ENCODE peak calls at places on chromosomes 3 and 15, in four cellular contexts. A, T, E and G are unnamed samples.

GRCh38 chr3:13574798-13575451 is 26.0 kb downstream of the FBLN2 start:
- DNase-seq in T (no peak), E (no peak), A (no peak), G (no peak)

GRCh38 chr15:70051948-70052633 is 45.6 kb downstream of the TLE3 start:
- DNase-seq in E (no peak), A (no peak), T (no peak), G (no peak)

GRCh38 chr15:70426065-70426821 is 328.5 kb upstream of the TLE3 start:
- DNase-seq in T (no peak), E (no peak), A (no peak), G (no peak)

GRCh38 chr3:187918081-187918644 is 172.9 kb upstream of the BCL6 start:
- DNase-seq in T (no peak), A (no peak), E (no peak), G (no peak)

GRCh38 chr15:94075349-94075748 is 156.0 kb upstream of the MCTP2 start:
- DNase-seq in A (no peak), T (peak), E (no peak), G (peak)

GRCh38 chr3:171994646-171995441 is 44.5 kb upstream of the FNDC3B start:
- DNase-seq in T (no peak), E (no peak), A (no peak), G (no peak)

GRCh38 chr3:47079432-47079831 is 84.5 kb downstream of the SETD2 start:
- DNase-seq in E (no peak), T (no peak), A (no peak), G (no peak)

GRCh38 chr3:172601066-172601832 is 78.0 kb upstream of the TNFSF10 start:
- DNase-seq in T (no peak), A (no peak), E (no peak), G (no peak)

GRCh38 chr15:83487519-83487918 is 40.4 kb downstream of the SH3GL3 start:
- DNase-seq in T (no peak), E (no peak), A (no peak), G (no peak)

GRCh38 chr3:115975353-115975752 is 352.0 kb downstream of the GAP43 start:
- DNase-seq in E (no peak), A (peak), T (no peak), G (no peak)

GRCh38 chr15:101437618-101438481 is 51.7 kb downstream of the PCSK6 start:
- DNase-seq in E (no peak), T (peak), A (no peak), G (no peak)

GRCh38 chr3:43023766-43024165 is 44.7 kb downstream of the GASK1A start:
- DNase-seq in T (no peak), E (no peak), A (no peak), G (peak)

GRCh38 chr15:56208185-56208584 is 35.5 kb downstream of the RFX7 start:
- DNase-seq in T (no peak), E (no peak), A (no peak), G (no peak)

GRCh38 chr3:105195260-105195659 is 171.4 kb upstream of the ALCAM start:
- DNase-seq in E (no peak), T (no peak), A (no peak), G (no peak)

GRCh38 chr15:91338763-91339162 is 238.7 kb downstream of the SV2B start:
- DNase-seq in E (no peak), T (no peak), A (no peak), G (no peak)

GRCh38 chr3:104279617-104280016 is 1087.1 kb upstream of the ALCAM start:
- DNase-seq in T (no peak), E (no peak), A (no peak), G (no peak)

GRCh38 chr15:83012038-83012490 is 625 bp upstream of the C15orf40 start:
- DNase-seq in A (no peak), E (no peak), T (no peak), G (no peak)

GRCh38 chr3:189824629-189825312 is 193.6 kb downstream of the TP63 start:
- DNase-seq in T (no peak), E (no peak), A (peak), G (peak)

GRCh38 chr3:18351823-18352744 is 73.1 kb downstream of the SATB1 start:
- DNase-seq in E (no peak), A (no peak), T (peak), G (no peak)

GRCh38 chr3:156378871-156379270 is 176.0 kb downstream of the SSR3 start:
- DNase-seq in E (no peak), A (no peak), T (no peak), G (no peak)

GRCh38 chr15:51846066-51846462 is 16.6 kb downstream of the TMOD3 start:
- DNase-seq in A (no peak), T (no peak), E (no peak), G (no peak)

GRCh38 chr3:25895443-25895842 is 105.6 kb downstream of the OXSM start:
- DNase-seq in A (no peak), T (no peak), E (no peak), G (no peak)

GRCh38 chr3:36501568-36502075 is 121.3 kb downstream of the STAC start:
- DNase-seq in E (no peak), A (no peak), T (no peak), G (no peak)

GRCh38 chr15:69926011-69926410 is 171.7 kb downstream of the TLE3 start:
- DNase-seq in E (no peak), A (no peak), T (no peak), G (no peak)

GRCh38 chr3:146780251-146780650 is 175.1 kb upstream of the PLSCR5 start:
- DNase-seq in E (no peak), T (no peak), A (no peak), G (no peak)

GRCh38 chr15:45022871-45023658 is at the start of gene SORD:
- DNase-seq in T (peak), E (peak), A (peak), G (peak)
- TF ChIP-seq POLR2A in T (no peak), E (no peak), A (peak), G (peak)

GRCh38 chr3:39410893-39411292 is 4.4 kb downstream of the RPSA start:
- DNase-seq in T (no peak), A (no peak), E (no peak), G (no peak)

GRCh38 chr3:39409514-39410136 is 3.1 kb downstream of the RPSA start:
- DNase-seq in E (no peak), A (no peak), T (no peak), G (no peak)

GRCh38 chr3:39413691-39414420 is 7.3 kb downstream of the RPSA start:
- DNase-seq in A (no peak), E (no peak), T (no peak), G (no peak)

GRCh38 chr3:39414421-39414907 is 7.9 kb downstream of the RPSA start:
- DNase-seq in A (no peak), T (peak), E (no peak), G (no peak)

DNA sequence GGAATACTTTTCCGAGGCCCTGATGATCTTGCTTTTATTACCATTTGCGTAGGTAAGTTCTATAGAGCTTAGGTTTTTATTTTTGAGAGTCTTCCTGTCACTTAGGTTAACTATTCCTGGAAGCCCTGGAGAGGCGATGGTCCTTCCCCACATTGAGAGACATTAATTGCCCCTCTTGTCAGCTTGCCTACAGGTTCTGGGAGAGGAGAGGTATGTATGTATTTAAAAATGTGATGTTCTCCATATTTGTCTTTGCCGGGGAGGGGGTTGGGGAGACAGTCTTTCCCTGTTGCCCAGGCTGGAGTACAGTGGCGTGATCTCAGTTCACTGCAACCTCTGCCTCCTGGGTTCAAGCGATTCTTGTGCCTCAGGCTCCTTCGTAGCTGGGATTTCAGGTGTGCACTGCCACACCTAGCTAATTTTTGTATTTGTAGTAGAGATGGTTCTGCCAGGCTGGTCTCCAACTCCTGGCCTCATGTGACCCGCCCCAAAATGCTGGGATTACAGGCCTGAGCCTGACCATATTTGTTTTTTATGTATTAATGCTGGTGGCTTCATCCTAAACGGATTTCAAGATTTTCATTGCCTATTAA is 6.2 kb downstream of the RPSA start:
- DNase-seq in T (no peak), E (no peak), A (no peak), G (no peak)
- TF ChIP-seq POLR2A in T (no peak), E (no peak), A (no peak), G (no peak)

DNA sequence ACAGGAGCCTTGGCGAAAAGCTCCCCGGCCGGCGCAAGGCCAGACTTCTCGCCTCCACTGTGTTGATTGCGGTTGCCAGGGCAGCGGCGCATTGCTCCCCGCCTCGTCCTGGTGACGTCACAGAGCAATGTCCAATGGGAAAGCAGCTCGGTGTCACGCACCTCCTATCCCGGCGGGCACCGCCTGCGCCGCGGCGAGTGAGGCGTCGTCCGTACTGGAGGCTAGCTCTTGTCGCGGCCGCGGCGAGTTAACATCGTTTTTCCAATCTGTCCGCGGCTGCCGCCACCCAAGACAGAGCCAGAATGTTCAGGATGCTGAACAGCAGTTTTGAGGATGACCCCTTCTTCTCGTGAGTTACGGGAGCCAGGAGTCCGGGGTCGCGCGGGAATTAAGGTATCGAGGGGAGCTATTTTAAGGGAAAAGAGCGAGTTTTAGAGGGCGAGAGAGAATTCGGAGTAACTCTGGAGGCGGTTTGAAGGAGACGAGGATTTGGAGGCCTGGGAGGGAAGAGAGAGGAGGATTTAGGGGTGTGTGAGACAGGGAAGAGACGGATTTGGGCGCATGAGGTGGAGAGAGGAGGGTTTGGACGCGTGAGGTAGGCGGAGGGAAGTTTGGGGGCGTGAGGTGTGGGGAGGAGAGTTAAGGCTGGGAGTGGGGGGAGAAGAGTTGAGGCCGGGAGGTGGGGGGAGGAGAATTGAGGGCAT is at the start of gene MLF1:
- DNase-seq in A (peak), T (peak), E (peak), G (peak)
- TF ChIP-seq POLR2A in A (peak), T (peak), E (no peak), G (peak)

DNA sequence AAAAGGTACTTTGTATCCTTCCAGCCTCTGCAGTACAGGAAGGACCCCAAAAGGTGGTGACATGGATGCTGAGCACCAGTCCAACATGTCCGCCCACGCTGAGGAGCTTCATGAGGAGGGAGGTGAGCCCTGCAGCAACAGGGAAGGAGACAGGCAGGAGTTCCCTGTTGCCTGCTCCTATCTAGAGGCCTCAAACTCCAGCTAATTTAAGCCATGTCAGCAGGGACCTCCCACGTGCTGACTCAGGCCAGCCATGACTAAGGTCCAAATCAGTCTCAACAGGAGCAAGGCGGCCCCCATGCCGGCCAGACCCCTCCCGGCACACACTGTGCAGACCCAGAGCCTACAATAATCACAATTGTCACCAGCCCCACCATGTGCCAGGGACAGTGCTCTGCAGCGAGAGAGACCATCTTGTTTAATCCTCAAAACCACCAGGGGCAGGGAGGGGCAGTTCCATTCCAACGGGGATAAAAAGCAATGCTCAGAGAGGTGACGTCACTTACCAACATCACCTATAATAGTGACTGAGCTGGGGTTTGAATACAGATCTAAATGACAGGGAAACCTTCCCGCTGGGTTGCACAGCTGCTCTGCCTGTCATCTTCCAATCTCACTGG is 54.5 kb upstream of the GATA2 start:
- DNase-seq in E (no peak), T (no peak), A (no peak), G (no peak)
- TF ChIP-seq POLR2A in E (no peak), T (no peak), A (no peak), G (no peak)

GRCh38 chr3:195094211-195094921 is 176.6 kb downstream of the XXYLT1 start:
- DNase-seq in T (no peak), E (peak), A (no peak), G (no peak)

GRCh38 chr3:195093731-195094130 is 177.2 kb downstream of the XXYLT1 start:
- DNase-seq in A (no peak), T (no peak), E (no peak), G (no peak)

GRCh38 chr3:195096053-195096452 is 174.9 kb downstream of the XXYLT1 start:
- DNase-seq in A (no peak), T (no peak), E (no peak), G (no peak)

GRCh38 chr3:195095704-195096036 is 175.3 kb downstream of the XXYLT1 start:
- DNase-seq in E (no peak), A (no peak), T (no peak), G (no peak)

GRCh38 chr3:195095035-195095703 is 175.8 kb downstream of the XXYLT1 start:
- DNase-seq in E (no peak), T (no peak), A (no peak), G (no peak)
- TF ChIP-seq POLR2A in E (peak), T (no peak), A (no peak), G (no peak)

GRCh38 chr3:136135039-136135802 is 60.9 kb downstream of the MSL2 start:
- DNase-seq in T (no peak), A (no peak), E (no peak), G (no peak)
- TF ChIP-seq POLR2A in T (no peak), A (no peak), E (no peak), G (no peak)

GRCh38 chr3:11774296-11774877 is 72.3 kb downstream of the TAMM41 start:
- DNase-seq in A (peak), E (no peak), T (peak), G (peak)

GRCh38 chr3:11768604-11769003 is 78.1 kb downstream of the TAMM41 start:
- DNase-seq in E (no peak), A (no peak), T (no peak), G (no peak)

GRCh38 chr3:11770105-11770476 is 76.6 kb downstream of the TAMM41 start:
- DNase-seq in A (no peak), T (no peak), E (no peak), G (no peak)

GRCh38 chr3:11770477-11771381 is 76.0 kb downstream of the TAMM41 start:
- DNase-seq in A (peak), T (peak), E (peak), G (peak)

DNA sequence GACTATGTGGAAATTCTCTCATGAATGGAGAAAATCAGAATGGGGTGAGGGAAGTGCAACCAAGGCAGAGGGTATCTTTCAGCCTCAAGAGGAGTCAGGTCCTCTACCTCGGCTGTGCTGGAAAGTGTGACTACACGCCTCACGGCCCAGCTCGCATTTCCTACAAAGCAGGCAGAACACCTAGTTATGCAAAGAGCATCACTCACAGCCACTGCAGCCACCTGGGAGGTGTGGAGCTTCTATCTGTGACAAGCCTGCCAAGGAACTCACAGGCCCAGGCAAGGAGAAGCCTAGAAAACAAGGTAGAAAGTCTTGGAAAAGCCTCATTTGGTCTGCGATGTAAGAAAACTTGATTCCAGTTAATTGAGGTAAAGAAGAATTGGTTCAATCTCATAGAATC is 77.0 kb downstream of the TAMM41 start:
- DNase-seq in E (no peak), A (no peak), T (no peak), G (no peak)
- TF ChIP-seq POLR2A in E (no peak), A (no peak), T (no peak), G (no peak)

DNA sequence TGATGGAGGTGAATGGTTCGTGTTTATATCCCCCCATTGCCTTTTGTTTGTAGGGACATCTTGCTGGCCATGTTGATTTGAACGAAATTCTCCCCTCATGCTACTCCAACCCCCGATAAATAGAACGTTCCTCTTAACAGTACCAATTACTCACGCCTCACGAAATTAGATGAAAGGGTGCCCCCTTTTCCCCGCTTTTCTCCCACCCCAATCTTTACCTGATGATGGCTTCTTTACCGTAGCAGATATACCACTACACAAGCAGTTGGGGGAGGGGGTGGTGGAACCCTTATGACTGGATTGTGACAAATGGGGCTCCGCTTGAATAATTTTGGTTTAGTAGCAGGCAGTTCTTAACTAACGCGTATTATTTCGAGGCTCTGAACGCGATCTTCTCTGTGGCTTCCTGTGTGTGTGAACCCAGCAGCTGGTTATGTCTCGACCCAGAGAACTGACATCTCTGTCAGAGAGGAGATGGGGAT is 1.1 kb downstream of the PIAS1 start:
- DNase-seq in E (peak), A (no peak), T (no peak), G (no peak)
- TF ChIP-seq POLR2A in E (peak), A (no peak), T (no peak), G (peak)

GRCh38 chr3:194447161-194447560 is 39.6 kb downstream of the ATP13A3 start:
- DNase-seq in A (no peak), E (no peak), T (peak), G (no peak)

GRCh38 chr3:194447657-194448056 is 39.1 kb downstream of the ATP13A3 start:
- DNase-seq in E (no peak), T (no peak), A (no peak), G (no peak)

GRCh38 chr3:194446754-194447153 is 40.0 kb downstream of the ATP13A3 start:
- DNase-seq in E (no peak), A (no peak), T (no peak), G (no peak)

GRCh38 chr3:194449913-194450312 is 36.9 kb downstream of the ATP13A3 start:
- DNase-seq in T (no peak), E (no peak), A (no peak), G (no peak)

DNA sequence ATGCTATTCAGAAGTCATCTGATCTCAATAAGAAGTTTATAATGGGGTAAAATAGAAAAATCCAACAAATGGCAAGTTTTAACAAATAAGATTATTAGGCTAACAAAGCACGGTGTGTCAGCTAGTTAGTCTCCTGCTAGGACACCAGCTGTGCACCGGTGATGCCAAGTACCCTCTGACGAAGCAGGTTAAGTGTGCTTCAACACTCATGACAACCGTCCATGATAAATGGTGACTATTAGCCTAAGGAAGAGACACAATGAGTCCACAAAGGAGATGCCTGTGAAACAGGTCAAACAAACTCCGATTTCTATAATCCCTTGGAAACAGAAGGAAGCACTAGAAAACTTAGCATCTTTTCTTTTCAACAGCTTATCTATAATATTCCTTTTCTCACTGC is 36.5 kb downstream of the ATP13A3 start:
- DNase-seq in T (no peak), E (no peak), A (no peak), G (no peak)
- TF ChIP-seq POLR2A in T (no peak), E (no peak), A (no peak), G (no peak)